ENCODE peak calls at places on chromosome 19, in four cellular contexts. N, B, K and D are unnamed samples.

GRCh38 chr19:18377026-18377425 is 8.9 kb upstream of the GDF15 start:
- DNase-seq in N (no peak), B (no peak), K (no peak), D (no peak)

GRCh38 chr19:18807861-18808331 is 16.8 kb upstream of the COMP start:
- DNase-seq in N (no peak), B (no peak), K (no peak), D (no peak)

GRCh38 chr19:13946414-13946813 is 5.9 kb upstream of the DCAF15 start:
- DNase-seq in N (no peak), B (no peak), K (peak; percentile 95), D (no peak)

GRCh38 chr19:16376649-16377048 is 52.0 kb downstream of the KLF2 start:
- DNase-seq in N (no peak), B (no peak), K (no peak), D (no peak)

GRCh38 chr19:55777528-55777927 is 8.6 kb downstream of the RFPL4AL1 start:
- DNase-seq in N (no peak), B (no peak), K (no peak), D (no peak)

GRCh38 chr19:28289294-28290063 is 923.5 kb downstream of the UQCRFS1 start:
- DNase-seq in N (no peak), B (no peak), K (peak; percentile 1), D (no peak)

GRCh38 chr19:16944626-16945363 is 56.0 kb downstream of the F2RL3 start:
- DNase-seq in N (peak; percentile 71), B (no peak), K (no peak), D (no peak)

GRCh38 chr19:4415352-4415751 is 12.9 kb downstream of the CHAF1A start:
- DNase-seq in N (no peak), B (peak; percentile 42), K (no peak), D (no peak)

GRCh38 chr19:23259961-23260360 is 9.8 kb upstream of the ZNF724 start:
- DNase-seq in N (peak; percentile 5), B (no peak), K (no peak), D (no peak)

GRCh38 chr19:17109962-17110598 is 34.5 kb downstream of the MYO9B start:
- DNase-seq in N (peak; percentile 94), B (peak; percentile 68), K (no peak), D (no peak)

GRCh38 chr19:13980340-13980739 is 25.8 kb downstream of the RFX1 start:
- DNase-seq in N (no peak), B (no peak), K (no peak), D (no peak)

GRCh38 chr19:53903055-53903680 is 5.9 kb upstream of the CACNG7 start:
- DNase-seq in N (no peak), B (no peak), K (peak; percentile 52), D (no peak)

GRCh38 chr19:47483200-47483599 is 819 bp downstream of the KPTN start:
- DNase-seq in N (no peak), B (no peak), K (no peak), D (no peak)
- TF ChIP-seq CTCF in N (no peak), B (no peak), K (no peak), D (no peak)

GRCh38 chr19:33948651-33949335 is 152.1 kb downstream of the KCTD15 start:
- DNase-seq in N (peak; percentile 61), B (no peak), K (no peak), D (no peak)

GRCh38 chr19:33950141-33950805 is 153.6 kb downstream of the KCTD15 start:
- DNase-seq in N (peak; percentile 54), B (no peak), K (no peak), D (no peak)

GRCh38 chr19:33953023-33953422 is 156.4 kb downstream of the KCTD15 start:
- DNase-seq in N (peak; percentile 74), B (no peak), K (no peak), D (no peak)

GRCh38 chr19:33946535-33947323 is 150.1 kb downstream of the KCTD15 start:
- DNase-seq in N (peak; percentile 14), B (no peak), K (no peak), D (no peak)

DNA sequence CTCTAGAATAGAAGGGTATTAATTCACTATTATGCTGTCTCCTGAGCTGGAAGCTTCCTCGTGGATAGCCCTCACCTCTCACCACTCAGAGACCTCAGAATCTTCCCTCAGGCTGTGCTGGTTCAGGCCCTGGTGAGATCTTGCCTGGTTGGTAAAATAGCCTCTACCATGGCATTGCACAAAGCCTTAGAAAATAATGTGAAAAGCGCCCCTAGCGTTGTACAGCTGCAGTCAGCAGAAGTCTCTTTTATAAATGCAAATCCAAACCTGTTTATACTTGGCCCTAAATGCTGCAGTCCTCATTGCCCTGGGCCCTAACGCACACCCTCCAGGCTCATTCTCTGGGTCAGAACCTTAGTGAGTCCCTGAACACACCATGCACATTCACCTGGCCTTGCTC is 150.9 kb downstream of the KCTD15 start:
- DNase-seq in N (peak; percentile 48), B (no peak), K (peak; percentile 1), D (no peak)
- TF ChIP-seq CTCF in N (no peak), B (no peak), K (peak; percentile 23), D (no peak)

GRCh38 chr19:50264483-50265186 is 61.2 kb downstream of the MYH14 start:
- DNase-seq in N (no peak), B (no peak), K (no peak), D (no peak)
- TF ChIP-seq CTCF in N (no peak), B (no peak), K (no peak), D (no peak)

GRCh38 chr19:45071545-45071938 is 4.7 kb downstream of the ZNF296 start:
- DNase-seq in N (no peak), B (no peak), K (no peak), D (no peak)

GRCh38 chr19:45074744-45075143 is 1.5 kb downstream of the ZNF296 start:
- DNase-seq in N (no peak), B (no peak), K (no peak), D (no peak)

GRCh38 chr19:45070861-45071544 is 5.3 kb downstream of the ZNF296 start:
- DNase-seq in N (no peak), B (no peak), K (no peak), D (no peak)

GRCh38 chr19:45070214-45070613 is 6.1 kb downstream of the ZNF296 start:
- DNase-seq in N (no peak), B (no peak), K (no peak), D (no peak)

GRCh38 chr19:45071969-45072790 is 4.1 kb downstream of the ZNF296 start:
- DNase-seq in N (no peak), B (no peak), K (no peak), D (no peak)
- TF ChIP-seq CTCF in N (no peak), B (no peak), K (no peak), D (no peak)

GRCh38 chr19:1247747-1248453 is 483 bp upstream of the MIDN start:
- DNase-seq in N (peak; percentile 94), B (peak; percentile 92), K (peak; percentile 30), D (no peak)
- TF ChIP-seq CTCF in N (no peak), B (peak; percentile 29), K (peak; percentile 41), D (no peak)

DNA sequence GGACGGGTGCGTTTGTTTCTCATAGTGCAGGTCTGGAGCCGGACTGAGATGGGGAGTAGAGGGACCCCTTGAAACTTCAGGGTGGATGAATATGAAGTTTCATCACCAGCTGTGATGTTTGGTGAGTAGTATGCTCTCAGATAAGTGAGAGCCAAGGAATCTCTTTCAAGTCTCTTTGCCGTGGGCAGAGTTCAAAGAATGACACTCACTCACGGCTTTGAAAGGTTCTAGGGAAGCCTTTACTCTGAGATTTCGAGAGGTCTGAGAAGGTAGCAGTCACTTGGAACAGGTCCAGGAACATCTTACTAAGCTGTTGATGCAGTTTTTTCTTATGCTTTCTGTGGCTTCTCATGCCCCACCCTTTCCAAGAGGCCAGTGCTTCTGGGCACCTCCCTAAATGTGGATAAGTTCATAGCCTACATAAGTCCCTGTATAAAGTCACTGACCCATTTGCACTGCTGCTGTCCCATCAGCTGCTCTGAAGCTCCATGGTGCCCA is at the start of gene IGFL2:
- DNase-seq in N (no peak), B (no peak), K (peak; percentile 61), D (no peak)
- TF ChIP-seq CTCF in N (no peak), B (no peak), K (no peak), D (no peak)

GRCh38 chr19:51479531-51480331 is 1.4 kb downstream of the CEACAM18 start:
- DNase-seq in N (peak; percentile 70), B (no peak), K (no peak), D (no peak)
- TF ChIP-seq CTCF in N (no peak), B (no peak), K (no peak), D (no peak)

DNA sequence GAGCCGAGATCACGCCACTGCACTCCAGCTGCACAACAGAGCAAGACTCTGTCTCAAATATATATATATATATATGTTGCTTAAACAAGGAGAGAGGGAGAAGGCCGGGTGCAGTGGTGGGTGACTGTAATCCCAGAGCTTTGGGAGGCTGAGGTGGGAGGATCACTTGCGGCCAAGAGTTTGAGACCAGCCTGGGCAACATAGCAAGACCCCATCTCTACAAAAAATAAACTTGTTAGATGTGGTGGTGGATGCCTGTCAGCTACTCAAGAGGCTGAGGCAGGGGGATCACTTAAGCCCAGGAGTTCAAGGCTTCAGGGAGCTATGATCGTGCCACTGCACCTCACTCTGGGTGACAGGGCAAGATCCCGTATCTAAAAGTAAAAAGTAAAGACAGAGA is 5.3 kb upstream of the HSD17B14 start:
- DNase-seq in N (no peak), B (no peak), K (no peak), D (no peak)
- TF ChIP-seq CTCF in N (no peak), B (no peak), K (no peak), D (no peak)

GRCh38 chr19:6963259-6963852 is 57.9 kb downstream of the MBD3L2B start:
- DNase-seq in N (no peak), B (no peak), K (no peak), D (no peak)

GRCh38 chr19:6969490-6969889 is 51.7 kb downstream of the MBD3L2B start:
- DNase-seq in N (no peak), B (no peak), K (no peak), D (no peak)

GRCh38 chr19:6967962-6968361 is 53.3 kb downstream of the MBD3L2B start:
- DNase-seq in N (no peak), B (no peak), K (no peak), D (no peak)

GRCh38 chr19:6958786-6959185 is 62.4 kb downstream of the MBD3L2B start:
- DNase-seq in N (no peak), B (no peak), K (no peak), D (no peak)

DNA sequence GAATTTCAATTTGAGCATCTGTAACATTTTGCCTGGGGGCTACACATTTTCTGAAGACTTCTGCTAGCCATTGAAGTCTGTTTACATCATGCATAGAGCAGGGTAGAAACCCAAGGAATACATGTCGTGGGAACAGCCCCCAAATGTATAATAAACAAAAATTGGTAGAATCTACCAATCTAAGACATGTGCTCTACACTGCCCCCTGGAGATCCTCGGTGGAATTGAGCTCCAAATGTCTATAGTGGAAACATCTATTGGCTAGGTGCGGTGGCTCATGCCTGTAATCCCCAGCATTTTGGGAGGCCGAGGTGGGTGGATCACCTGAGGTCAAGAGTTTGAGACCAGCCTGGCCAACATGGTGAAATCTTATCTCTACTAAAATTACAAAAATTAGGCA is 57.3 kb downstream of the MBD3L2B start:
- DNase-seq in N (no peak), B (no peak), K (no peak), D (no peak)
- TF ChIP-seq CTCF in N (no peak), B (peak; percentile 23), K (peak; percentile 5), D (no peak)

GRCh38 chr19:37309834-37310575 is 60.9 kb upstream of the ZNF527 start:
- DNase-seq in N (peak; percentile 57), B (no peak), K (no peak), D (no peak)
- TF ChIP-seq CTCF in N (no peak), B (no peak), K (peak; percentile 28), D (no peak)